ENCODE peak calls at places on chromosome 12, in ten cellular contexts. S is mesenchymal stem cell, G is heart left ventricle, D is SK-N-SH, L is neuronal stem cell, Q is esophagus squamous epithelium, N is heart right ventricle, M is neural progenitor cell, B is kidney, P is substantia nigra. V is an unnamed sample.

GRCh38 chr12:131493068-131493826 is 217.6 kb upstream of the SFSWAP start:
- DNase-seq in G (no peak), N (no peak), Q (no peak), L (no peak), P (no peak), D (peak; percentile 43), B (no peak), M (no peak), S (no peak), V (no peak)

GRCh38 chr12:110179291-110179690 is 55.1 kb downstream of the IFT81 start:
- DNase-seq in N (no peak), M (no peak), Q (no peak), S (peak; percentile 26), P (no peak), G (no peak), D (no peak), B (no peak), L (no peak), V (peak; percentile 58)

GRCh38 chr12:4230526-4230925 is 43.0 kb upstream of the CCND2 start:
- DNase-seq in L (no peak), G (no peak), P (no peak), M (no peak), Q (no peak), S (no peak), B (no peak), N (no peak), D (no peak), V (no peak)

GRCh38 chr12:45988259-45988658 is 2.1 kb downstream of the SCAF11 start:
- DNase-seq in G (no peak), M (no peak), S (peak; percentile 28), B (no peak), D (no peak), Q (no peak), N (no peak), L (no peak), P (no peak), V (peak; percentile 40)

GRCh38 chr12:69329669-69330428 is 18.3 kb upstream of the LYZ start:
- DNase-seq in G (no peak), Q (no peak), D (no peak), P (no peak), B (no peak), N (no peak), S (peak; percentile 41), L (no peak), M (no peak), V (no peak)

GRCh38 chr12:41924111-41924510 is 220.6 kb downstream of the GXYLT1 start:
- DNase-seq in G (no peak), L (no peak), B (no peak), P (no peak), Q (no peak), N (no peak), D (no peak), S (no peak), M (no peak), V (no peak)

GRCh38 chr12:82966160-82966559 is 279.5 kb downstream of the TMTC2 start:
- DNase-seq in S (no peak), L (no peak), Q (no peak), M (no peak), B (no peak), G (no peak), D (no peak), N (no peak), P (no peak), V (no peak)

GRCh38 chr12:8127138-8127537 is 3.7 kb downstream of the CLEC4A start:
- DNase-seq in Q (no peak), N (no peak), M (no peak), S (no peak), L (no peak), G (no peak), B (no peak), P (no peak), D (no peak), V (no peak)

GRCh38 chr12:63955831-63956685 is 111.6 kb downstream of the SRGAP1 start:
- DNase-seq in L (no peak), S (peak; percentile 86), N (no peak), M (no peak), D (no peak), B (no peak), P (no peak), Q (no peak), G (no peak), V (no peak)

GRCh38 chr12:124170756-124171155 is 124.1 kb upstream of the RFLNA start:
- DNase-seq in L (no peak), M (no peak), P (no peak), S (no peak), B (no peak), Q (no peak), D (no peak), G (no peak), N (no peak), V (peak; percentile 6)

GRCh38 chr12:38898001-38898684 is 7.2 kb downstream of the CPNE8 start:
- DNase-seq in N (no peak), M (peak; percentile 59), B (no peak), Q (no peak), L (no peak), G (no peak), S (no peak), P (no peak), D (no peak), V (no peak)

GRCh38 chr12:109387425-109388166 is 39.9 kb downstream of the MYO1H start:
- DNase-seq in N (no peak), D (peak; percentile 31), G (no peak), Q (no peak), B (no peak), L (no peak), M (peak; percentile 57), S (peak; percentile 39), P (no peak), V (no peak)

GRCh38 chr12:109830267-109830666 is 2.9 kb downstream of the TRPV4 start:
- DNase-seq in M (no peak), G (no peak), S (no peak), P (no peak), L (no peak), Q (no peak), B (no peak), N (no peak), D (no peak), V (no peak)

GRCh38 chr12:56163533-56164344 is 5.6 kb downstream of the MYL6 start:
- DNase-seq in M (no peak), L (no peak), D (no peak), Q (no peak), N (no peak), B (no peak), S (no peak), P (no peak), G (no peak), V (no peak)

GRCh38 chr12:47946413-47947107 is 16.8 kb upstream of the TMEM106C start:
- DNase-seq in D (peak; percentile 34), Q (no peak), L (no peak), P (no peak), B (no peak), N (no peak), S (peak; percentile 46), M (no peak), G (no peak), V (peak; percentile 9)

GRCh38 chr12:104680070-104680469 is 223.3 kb downstream of the CHST11 start:
- DNase-seq in M (peak; percentile 23), N (no peak), G (no peak), S (no peak), P (no peak), Q (no peak), L (no peak), B (no peak), D (peak; percentile 27), V (no peak)

GRCh38 chr12:227923-228845 is 14.2 kb upstream of the SLC6A12 start:
- DNase-seq in G (no peak), B (no peak), D (no peak), S (no peak), L (no peak), M (no peak), P (no peak), N (no peak), Q (no peak), V (no peak)

GRCh38 chr12:19440916-19441315 is 1.6 kb downstream of the AEBP2 start:
- DNase-seq in P (no peak), S (no peak), L (no peak), M (no peak), Q (no peak), N (no peak), G (no peak), D (no peak), B (no peak), V (peak; percentile 64)

DNA sequence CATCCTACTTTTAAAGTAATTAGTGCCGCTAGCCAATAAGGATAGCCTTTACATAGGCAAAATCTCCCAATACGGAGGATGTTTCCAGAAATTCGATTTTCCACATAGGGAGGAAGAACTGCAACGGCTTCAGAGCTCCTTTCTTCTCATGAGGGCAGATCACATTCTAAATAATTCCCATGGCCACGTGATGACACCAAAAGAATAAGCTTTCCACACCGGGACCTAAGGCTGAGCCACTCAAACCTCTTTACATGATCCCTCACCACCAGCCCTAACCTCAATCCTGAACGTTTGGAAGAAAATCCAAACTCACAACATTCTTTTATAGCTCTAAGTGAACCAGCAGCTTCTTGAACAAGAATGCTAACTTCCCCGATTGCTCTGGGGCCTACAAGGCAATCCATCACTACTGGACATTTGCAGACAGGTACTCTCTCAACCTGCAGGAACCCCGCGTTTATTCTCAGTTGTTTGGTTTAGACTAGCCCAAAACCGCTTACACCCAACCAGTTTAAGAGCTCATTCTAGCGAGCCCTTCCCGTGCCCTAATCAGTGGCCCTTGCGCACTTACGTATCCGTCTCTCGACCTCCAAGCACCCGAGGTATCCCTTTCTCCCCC is 879 bp downstream of the CAPRIN2 start:
- DNase-seq in S (peak; percentile 55), Q (no peak), G (no peak), P (no peak), N (no peak), D (peak; percentile 20), L (no peak), B (no peak), M (peak; percentile 2), V (peak; percentile 41)
- H3K27ac ChIP-seq in S (peak overlapping the region; percentile 56), Q (peak overlapping the region; percentile 94), G (peak overlapping the region; percentile 93), P (peak overlapping the region; percentile 76), N (peak overlapping the region; percentile 77), D (peak overlapping the region; percentile 49), L (peak overlapping the region; percentile 81), B (peak overlapping the region; percentile 68), M (peak overlapping the region; percentile 88), V (peak overlapping the region; percentile 48)

GRCh38 chr12:51969643-51970042 is 18.1 kb downstream of the ACVR1B start:
- DNase-seq in B (no peak), P (no peak), S (no peak), Q (no peak), L (no peak), M (no peak), N (no peak), D (no peak), G (no peak), V (no peak)
- H3K27ac ChIP-seq in B (no peak overlapping the region), P (no peak overlapping the region), S (no peak overlapping the region), Q (no peak overlapping the region), L (no peak overlapping the region), M (no peak overlapping the region), N (no peak overlapping the region), D (no peak overlapping the region), G (no peak overlapping the region), V (no peak overlapping the region)

GRCh38 chr12:49187184-49187583 is 1.7 kb downstream of the TUBA1A start:
- DNase-seq in D (peak; percentile 47), S (peak; percentile 54), G (peak; percentile 61), M (peak; percentile 42), L (no peak), B (no peak), N (peak; percentile 78), P (peak; percentile 77), Q (no peak), V (peak; percentile 53)
- H3K27ac ChIP-seq in D (peak overlapping the region; percentile 98), S (peak overlapping the region; percentile 42), G (peak overlapping the region; percentile 100), M (no peak overlapping the region), L (no peak overlapping the region), B (no peak overlapping the region), N (no peak overlapping the region), P (peak overlapping the region; percentile 95), Q (peak overlapping the region; percentile 99), V (peak overlapping the region; percentile 93)

GRCh38 chr12:132503611-132504204 is 13.8 kb downstream of the FBRSL1 start:
- DNase-seq in G (no peak), P (no peak), M (no peak), B (no peak), Q (no peak), S (no peak), L (no peak), D (no peak), N (no peak), V (no peak)
- H3K27ac ChIP-seq in G (no peak overlapping the region), P (no peak overlapping the region), M (no peak overlapping the region), B (no peak overlapping the region), Q (no peak overlapping the region), S (no peak overlapping the region), L (no peak overlapping the region), D (no peak overlapping the region), N (no peak overlapping the region), V (no peak overlapping the region)